ENCODE peak calls at places on chromosome 5, in eight cellular contexts. One of them, this sample, is unnamed.

GRCh38 chr5:99928490-99928889 is 606.7 kb upstream of the FAM174A start:
- DNase-seq in pancreas: no peak
- DNase-seq in stomach: no peak
- DNase-seq in left cardiac atrium: no peak
- DNase-seq in endothelial cell: no peak
- DNase-seq in aorta: no peak
- DNase-seq in NCI-H345: no peak
- DNase-seq in HFFc6: no peak
- DNase-seq in this sample: no peak

GRCh38 chr5:36878421-36879088 is 2.0 kb downstream of the NIPBL start:
- DNase-seq in pancreas: no peak
- DNase-seq in stomach: no peak
- DNase-seq in left cardiac atrium: no peak
- DNase-seq in endothelial cell: peak; percentile 23
- DNase-seq in aorta: no peak
- DNase-seq in NCI-H345: peak; percentile 10
- DNase-seq in HFFc6: peak; percentile 35
- DNase-seq in this sample: peak; percentile 42

GRCh38 chr5:141637266-141637692 is 482 bp downstream of the RELL2 start:
- DNase-seq in pancreas: no peak
- DNase-seq in stomach: peak; percentile 37
- DNase-seq in left cardiac atrium: no peak
- DNase-seq in endothelial cell: peak; percentile 34
- DNase-seq in aorta: no peak
- DNase-seq in NCI-H345: peak; percentile 55
- DNase-seq in HFFc6: no peak
- DNase-seq in this sample: peak; percentile 78

GRCh38 chr5:43959148-43959547 is 356.2 kb downstream of the NNT start:
- DNase-seq in pancreas: no peak
- DNase-seq in stomach: no peak
- DNase-seq in left cardiac atrium: no peak
- DNase-seq in endothelial cell: no peak
- DNase-seq in aorta: no peak
- DNase-seq in NCI-H345: no peak
- DNase-seq in HFFc6: no peak
- DNase-seq in this sample: no peak

GRCh38 chr5:73155541-73156222 is 17.3 kb upstream of the TMEM174 start:
- DNase-seq in pancreas: no peak
- DNase-seq in stomach: no peak
- DNase-seq in left cardiac atrium: no peak
- DNase-seq in endothelial cell: no peak
- DNase-seq in aorta: no peak
- DNase-seq in NCI-H345: no peak
- DNase-seq in HFFc6: no peak
- DNase-seq in this sample: no peak

GRCh38 chr5:181221105-181221791 is 1.8 kb upstream of the TRIM41 start:
- DNase-seq in pancreas: peak; percentile 41
- DNase-seq in stomach: no peak
- DNase-seq in left cardiac atrium: no peak
- DNase-seq in endothelial cell: no peak
- DNase-seq in aorta: no peak
- DNase-seq in NCI-H345: no peak
- DNase-seq in HFFc6: no peak
- DNase-seq in this sample: peak; percentile 40

GRCh38 chr5:125033602-125034001 is 287.2 kb upstream of the ZNF608 start:
- DNase-seq in pancreas: no peak
- DNase-seq in stomach: no peak
- DNase-seq in left cardiac atrium: no peak
- DNase-seq in endothelial cell: no peak
- DNase-seq in aorta: no peak
- DNase-seq in NCI-H345: no peak
- DNase-seq in HFFc6: no peak
- DNase-seq in this sample: no peak

GRCh38 chr5:671459-672328 is 21.5 kb downstream of the TPPP start:
- DNase-seq in pancreas: peak; percentile 59
- DNase-seq in stomach: peak; percentile 78
- DNase-seq in left cardiac atrium: peak; percentile 84
- DNase-seq in endothelial cell: peak; percentile 82
- DNase-seq in aorta: peak; percentile 75
- DNase-seq in NCI-H345: peak; percentile 85
- DNase-seq in HFFc6: peak; percentile 49
- DNase-seq in this sample: peak; percentile 91

GRCh38 chr5:73215891-73216610 is 43.1 kb downstream of the TMEM174 start:
- DNase-seq in pancreas: peak; percentile 70
- DNase-seq in stomach: peak; percentile 83
- DNase-seq in left cardiac atrium: peak; percentile 76
- DNase-seq in endothelial cell: peak; percentile 84
- DNase-seq in aorta: peak; percentile 84
- DNase-seq in NCI-H345: peak; percentile 84
- DNase-seq in HFFc6: peak; percentile 72
- DNase-seq in this sample: no peak

GRCh38 chr5:96997265-96997859 is 61.5 kb downstream of the LNPEP start:
- DNase-seq in pancreas: no peak
- DNase-seq in stomach: no peak
- DNase-seq in left cardiac atrium: no peak
- DNase-seq in endothelial cell: peak; percentile 7
- DNase-seq in aorta: no peak
- DNase-seq in NCI-H345: peak; percentile 3
- DNase-seq in HFFc6: peak; percentile 48
- DNase-seq in this sample: peak; percentile 85

GRCh38 chr5:179233909-179234562 is 111.2 kb downstream of the ADAMTS2 start:
- DNase-seq in pancreas: no peak
- DNase-seq in stomach: no peak
- DNase-seq in left cardiac atrium: peak; percentile 3
- DNase-seq in endothelial cell: no peak
- DNase-seq in aorta: no peak
- DNase-seq in NCI-H345: no peak
- DNase-seq in HFFc6: no peak
- DNase-seq in this sample: no peak

GRCh38 chr5:179369530-179369884 is 24.2 kb upstream of the ADAMTS2 start:
- DNase-seq in pancreas: no peak
- DNase-seq in stomach: no peak
- DNase-seq in left cardiac atrium: no peak
- DNase-seq in endothelial cell: no peak
- DNase-seq in aorta: peak; percentile 16
- DNase-seq in NCI-H345: no peak
- DNase-seq in HFFc6: no peak
- DNase-seq in this sample: no peak

GRCh38 chr5:177113566-177114424 is 19.8 kb upstream of the NSD1 start:
- DNase-seq in pancreas: peak; percentile 57
- DNase-seq in stomach: peak; percentile 81
- DNase-seq in left cardiac atrium: peak; percentile 59
- DNase-seq in endothelial cell: peak; percentile 81
- DNase-seq in aorta: peak; percentile 78
- DNase-seq in NCI-H345: peak; percentile 77
- DNase-seq in HFFc6: peak; percentile 51
- DNase-seq in this sample: peak; percentile 89

GRCh38 chr5:2756211-2756746 is 4.8 kb upstream of the IRX2 start:
- DNase-seq in pancreas: no peak
- DNase-seq in stomach: peak; percentile 57
- DNase-seq in left cardiac atrium: no peak
- DNase-seq in endothelial cell: peak; percentile 43
- DNase-seq in aorta: no peak
- DNase-seq in NCI-H345: no peak
- DNase-seq in HFFc6: peak; percentile 64
- DNase-seq in this sample: no peak

GRCh38 chr5:139574641-139575312 is 13.6 kb downstream of the UBE2D2 start:
- DNase-seq in pancreas: no peak
- DNase-seq in stomach: no peak
- DNase-seq in left cardiac atrium: no peak
- DNase-seq in endothelial cell: peak; percentile 18
- DNase-seq in aorta: no peak
- DNase-seq in NCI-H345: peak; percentile 15
- DNase-seq in HFFc6: peak; percentile 31
- DNase-seq in this sample: peak; percentile 82

GRCh38 chr5:139386039-139386438 is 2.9 kb upstream of the SLC23A1 start:
- DNase-seq in pancreas: no peak
- DNase-seq in stomach: no peak
- DNase-seq in left cardiac atrium: no peak
- DNase-seq in endothelial cell: no peak
- DNase-seq in aorta: no peak
- DNase-seq in NCI-H345: no peak
- DNase-seq in HFFc6: no peak
- DNase-seq in this sample: no peak

GRCh38 chr5:118548761-118549160 is 439.6 kb downstream of the DTWD2 start:
- DNase-seq in pancreas: no peak
- DNase-seq in stomach: no peak
- DNase-seq in left cardiac atrium: no peak
- DNase-seq in endothelial cell: no peak
- DNase-seq in aorta: no peak
- DNase-seq in NCI-H345: no peak
- DNase-seq in HFFc6: peak; percentile 10
- DNase-seq in this sample: no peak

GRCh38 chr5:108271127-108271526 is 110.8 kb downstream of the FBXL17 start:
- DNase-seq in pancreas: no peak
- DNase-seq in stomach: no peak
- DNase-seq in left cardiac atrium: no peak
- DNase-seq in endothelial cell: no peak
- DNase-seq in aorta: no peak
- DNase-seq in NCI-H345: no peak
- DNase-seq in HFFc6: no peak
- DNase-seq in this sample: no peak

GRCh38 chr5:79200573-79201183 is 35.3 kb upstream of the JMY start:
- DNase-seq in pancreas: no peak
- DNase-seq in stomach: no peak
- DNase-seq in left cardiac atrium: no peak
- DNase-seq in endothelial cell: peak; percentile 7
- DNase-seq in aorta: no peak
- DNase-seq in NCI-H345: no peak
- DNase-seq in HFFc6: peak; percentile 15
- DNase-seq in this sample: peak; percentile 56

This sample was measured in Karpas-422.